ENCODE peak calls at places on chromosomes 13 and 19, in eight cellular contexts. K, V, P, D, U, W, B and X are unnamed samples.

GRCh38 chr13:57666554-57666953 is 35.0 kb downstream of the PCDH17 start:
- DNase-seq in D (no peak), U (no peak), V (peak; percentile 22), W (no peak), K (no peak), B (no peak), P (peak; percentile 12), X (no peak)

GRCh38 chr13:25980255-25980654 is 71.6 kb downstream of the SHISA2 start:
- DNase-seq in P (peak; percentile 79), K (no peak), U (peak; percentile 47), D (peak; percentile 28), B (no peak), W (peak; percentile 13), V (peak; percentile 91), X (no peak)

GRCh38 chr13:94249512-94249911 is 230.0 kb downstream of the DCT start:
- DNase-seq in W (peak; percentile 63), K (no peak), D (peak; percentile 78), U (peak; percentile 49), V (peak; percentile 93), P (peak; percentile 39), B (no peak), X (no peak)

GRCh38 chr19:18470153-18470552 is 32.2 kb upstream of the ISYNA1 start:
- DNase-seq in P (peak; percentile 86), B (no peak), K (no peak), D (peak; percentile 34), U (no peak), W (no peak), V (peak; percentile 66), X (no peak)

GRCh38 chr13:49185264-49185663 is 34.9 kb upstream of the MLNR start:
- DNase-seq in P (no peak), U (peak; percentile 25), B (no peak), V (no peak), W (no peak), D (no peak), K (no peak), X (no peak)

GRCh38 chr19:2969104-2969504 is 8.3 kb upstream of the TLE6 start:
- DNase-seq in B (peak; percentile 51), W (peak; percentile 65), K (peak; percentile 39), V (no peak), U (no peak), P (no peak), D (peak; percentile 44), X (peak; percentile 87)

GRCh38 chr13:46698015-46698414 is 98.9 kb downstream of the ESD start:
- DNase-seq in V (no peak), P (no peak), D (no peak), K (no peak), U (no peak), B (peak; percentile 36), W (no peak), X (no peak)

GRCh38 chr13:38008636-38009035 is 139.1 kb upstream of the TRPC4 start:
- DNase-seq in W (peak; percentile 3), K (no peak), D (peak; percentile 9), B (peak; percentile 37), P (no peak), V (no peak), U (no peak), X (no peak)

GRCh38 chr13:41296879-41297646 is 14.0 kb upstream of the NAA16 start:
- DNase-seq in U (peak; percentile 54), B (no peak), V (no peak), D (no peak), W (no peak), P (no peak), K (no peak), X (no peak)

GRCh38 chr13:61546413-61546812 is 130.8 kb upstream of the PCDH20 start:
- DNase-seq in U (no peak), W (no peak), K (no peak), D (no peak), V (no peak), B (no peak), P (no peak), X (no peak)

DNA sequence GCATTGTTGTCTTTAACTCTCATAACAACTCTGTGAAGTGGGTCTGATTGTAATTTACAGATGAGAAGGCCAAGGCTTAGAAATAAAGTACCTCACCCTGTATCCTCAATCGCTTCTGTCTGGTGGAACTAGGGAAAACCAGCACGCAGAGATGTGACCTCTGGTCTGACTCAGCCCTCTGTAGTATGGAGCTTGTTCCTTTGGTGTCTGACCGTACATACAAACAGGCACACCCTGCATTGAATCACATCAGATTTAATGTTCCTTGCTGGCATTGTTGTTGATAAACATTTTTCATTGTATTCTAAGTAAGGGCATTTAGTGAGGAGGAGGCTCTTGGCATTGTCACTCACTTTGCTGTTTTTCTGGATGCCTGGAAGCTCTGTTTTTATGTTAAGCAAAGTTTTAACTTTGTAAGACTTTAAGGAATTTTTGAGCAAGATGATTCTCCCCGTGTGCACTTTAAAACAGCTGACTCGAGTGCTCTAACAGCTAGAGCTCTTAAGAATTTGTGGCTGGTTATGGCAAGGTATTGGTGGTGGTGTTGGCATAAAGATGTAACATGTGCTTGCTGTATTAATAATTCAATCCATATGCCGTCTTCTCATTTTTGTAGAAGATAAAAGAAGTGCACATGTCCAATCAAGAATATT is 89.0 kb upstream of the SPATA13 start:
- DNase-seq in U (peak; percentile 60), K (no peak), D (peak; percentile 92), B (no peak), V (no peak), W (peak; percentile 63), P (no peak), X (no peak)
- H3K9ac ChIP-seq in U (no peak overlapping the region), K (no peak overlapping the region), D (peak overlapping the region; percentile 36), B (no peak overlapping the region), V (no peak overlapping the region), W (no peak overlapping the region), P (no peak overlapping the region), X (no peak overlapping the region)

DNA sequence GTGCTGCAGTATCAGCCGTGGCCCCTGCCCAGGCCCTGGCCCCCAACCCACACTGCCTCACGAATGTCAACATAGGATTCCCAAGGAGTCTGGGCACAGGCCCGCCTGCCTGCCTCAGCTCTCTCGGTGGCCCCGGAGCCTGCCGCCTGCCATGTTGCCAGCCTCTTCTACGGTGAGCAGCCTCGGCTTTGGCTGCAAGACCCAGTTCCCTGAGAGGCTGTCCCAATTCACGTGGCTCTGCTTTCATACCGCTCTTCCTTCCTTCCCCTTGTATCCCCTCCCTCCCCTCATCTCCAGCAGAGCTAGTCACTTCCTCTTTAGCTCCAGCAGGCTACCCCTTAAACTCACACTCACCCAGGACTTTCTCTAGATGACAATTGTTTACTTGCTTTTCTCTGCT is 42.7 kb downstream of the SERP2 start:
- DNase-seq in V (peak; percentile 53), K (no peak), W (no peak), B (no peak), D (no peak), U (no peak), P (no peak), X (peak; percentile 68)
- H3K9ac ChIP-seq in V (no peak overlapping the region), K (no peak overlapping the region), W (no peak overlapping the region), B (no peak overlapping the region), D (no peak overlapping the region), U (no peak overlapping the region), P (no peak overlapping the region), X (no peak overlapping the region)

GRCh38 chr13:114106526-114106925 is 25.9 kb downstream of the RASA3 start:
- DNase-seq in D (no peak), U (no peak), B (no peak), V (no peak), W (no peak), K (no peak), P (no peak), X (no peak)

GRCh38 chr13:114108141-114108761 is 24.2 kb downstream of the RASA3 start:
- DNase-seq in P (no peak), B (no peak), U (no peak), K (no peak), D (no peak), W (no peak), V (no peak), X (peak; percentile 62)

GRCh38 chr13:114108894-114109293 is 23.5 kb downstream of the RASA3 start:
- DNase-seq in V (no peak), D (no peak), W (no peak), K (no peak), U (no peak), P (no peak), B (no peak), X (peak; percentile 62)

GRCh38 chr13:114106991-114107685 is 25.3 kb downstream of the RASA3 start:
- DNase-seq in W (no peak), K (no peak), U (no peak), P (no peak), D (no peak), V (no peak), B (no peak), X (peak; percentile 74)

GRCh38 chr13:114107686-114108081 is 24.7 kb downstream of the RASA3 start:
- DNase-seq in D (peak; percentile 86), P (no peak), K (no peak), V (no peak), B (no peak), W (peak; percentile 92), U (no peak), X (peak; percentile 72)
- H3K9ac ChIP-seq in D (peak overlapping the region; percentile 21), P (no peak overlapping the region), K (no peak overlapping the region), V (no peak overlapping the region), B (no peak overlapping the region), W (peak overlapping the region; percentile 58), U (no peak overlapping the region), X (no peak overlapping the region)

GRCh38 chr13:42971670-42972355 is 20.2 kb downstream of the EPSTI1 start:
- DNase-seq in K (no peak), W (no peak), B (no peak), P (no peak), D (peak; percentile 61), V (peak; percentile 56), U (no peak), X (no peak)

GRCh38 chr13:42969558-42970172 is 22.4 kb downstream of the EPSTI1 start:
- DNase-seq in P (peak; percentile 89), U (peak; percentile 65), K (peak; percentile 80), D (peak; percentile 78), W (peak; percentile 80), V (peak; percentile 83), B (peak; percentile 91), X (peak; percentile 80)

GRCh38 chr13:42973581-42973980 is 18.5 kb downstream of the EPSTI1 start:
- DNase-seq in W (no peak), U (no peak), D (no peak), B (no peak), K (no peak), P (no peak), V (peak; percentile 26), X (no peak)

GRCh38 chr13:42968906-42969305 is 23.1 kb downstream of the EPSTI1 start:
- DNase-seq in W (no peak), P (no peak), U (peak; percentile 28), B (peak; percentile 87), K (no peak), V (peak; percentile 60), D (no peak), X (no peak)

DNA sequence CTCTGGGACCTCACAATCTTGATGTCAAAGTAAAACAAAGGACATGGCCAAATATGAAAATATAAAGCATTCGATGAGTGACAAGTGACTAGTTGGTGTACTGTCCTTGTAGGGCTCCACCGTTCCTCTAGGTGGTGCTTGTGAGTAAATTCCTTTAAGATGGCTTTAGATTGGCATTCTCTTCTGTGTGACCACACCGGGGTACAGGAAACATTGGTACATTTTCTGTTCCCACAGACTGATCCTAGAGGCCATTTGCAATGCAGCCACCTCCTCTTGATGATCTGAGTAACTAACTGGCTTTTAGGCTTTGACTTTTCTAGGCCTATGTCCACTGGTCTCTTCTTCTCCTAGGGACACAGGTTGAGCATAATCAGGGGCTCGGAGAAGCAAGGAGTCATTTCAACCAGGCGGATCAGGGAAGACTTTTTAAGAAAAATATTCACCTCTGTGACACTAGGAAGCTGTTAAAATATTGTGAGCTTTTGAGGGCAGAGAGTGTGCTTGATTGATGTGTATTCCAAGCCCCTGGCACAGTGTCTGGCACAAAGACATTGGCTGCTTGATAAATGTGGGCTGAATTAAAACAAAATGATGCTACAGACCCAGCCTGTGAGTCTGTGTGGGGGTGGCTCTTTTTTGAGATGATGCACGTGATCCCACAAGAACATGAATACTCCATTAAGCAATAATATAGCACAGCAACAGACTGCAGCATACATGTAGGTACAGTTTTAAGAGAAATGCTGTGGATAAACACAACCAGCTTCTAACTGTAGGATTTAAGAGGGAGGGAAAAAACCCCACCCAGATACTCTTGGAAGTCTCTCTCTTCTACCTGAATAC is 21.0 kb downstream of the EPSTI1 start:
- DNase-seq in B (peak; percentile 70), V (peak; percentile 86), D (peak; percentile 66), K (peak; percentile 53), P (peak; percentile 71), U (peak; percentile 70), W (peak; percentile 51), X (no peak)
- H3K9ac ChIP-seq in B (no peak overlapping the region), V (peak overlapping the region; percentile 21), D (no peak overlapping the region), K (no peak overlapping the region), P (no peak overlapping the region), U (no peak overlapping the region), W (no peak overlapping the region), X (no peak overlapping the region)